ENCODE peak calls at places on chromosomes 13 and 19, in ten cellular contexts. X is CD8-positive, alpha-beta memory T cell; A is neural progenitor cell; G is cardiac muscle cell; I is BE2C; T is mucosa of descending colon; P is mammary epithelial cell; N is pancreas; E is fibroblast of lung; S is fibroblast of the aortic adventitia. Z is an unnamed sample.

GRCh38 chr13:46170687-46171086 is 11.3 kb downstream of the LCP1 start:
- DNase-seq in X (peak), A (no peak), G (peak), I (no peak), T (no peak), P (no peak), N (no peak), E (peak), S (no peak), Z (no peak)

GRCh38 chr19:53076984-53077383 is 26.2 kb downstream of the ZNF160 start:
- DNase-seq in X (no peak), A (peak), G (peak), I (peak), T (no peak), P (no peak), N (no peak), E (peak), S (peak), Z (peak)

GRCh38 chr19:49453757-49454248 is 778 bp downstream of the ALDH16A1 start:
- DNase-seq in X (peak), A (no peak), G (no peak), I (no peak), T (no peak), P (no peak), N (no peak), E (no peak), S (no peak), Z (no peak)

GRCh38 chr13:107713314-107713713 is 502.0 kb downstream of the LIG4 start:
- DNase-seq in X (no peak), A (no peak), G (no peak), I (no peak), T (no peak), P (no peak), N (no peak), E (no peak), S (peak), Z (no peak)

GRCh38 chr19:1131718-1132552 is 28.1 kb downstream of the GPX4 start:
- DNase-seq in X (peak), A (peak), G (peak), I (peak), T (peak), P (peak), N (peak), E (peak), S (peak), Z (peak)

GRCh38 chr19:4113398-4114088 is 10.4 kb downstream of the MAP2K2 start:
- DNase-seq in X (no peak), A (no peak), G (no peak), I (no peak), T (no peak), P (no peak), N (no peak), E (no peak), S (no peak), Z (no peak)

GRCh38 chr19:32349724-32350475 is 4.5 kb downstream of the ZNF507 start:
- DNase-seq in X (no peak), A (no peak), G (no peak), I (no peak), T (no peak), P (no peak), N (no peak), E (no peak), S (no peak), Z (no peak)

GRCh38 chr19:35021596-35021995 is 8.7 kb upstream of the SCN1B start:
- DNase-seq in X (no peak), A (no peak), G (no peak), I (no peak), T (no peak), P (no peak), N (no peak), E (no peak), S (no peak), Z (no peak)

GRCh38 chr19:9989504-9989903 is 20.8 kb downstream of the COL5A3 start:
- DNase-seq in X (no peak), A (no peak), G (no peak), I (no peak), T (no peak), P (no peak), N (no peak), E (no peak), S (no peak), Z (no peak)

GRCh38 chr13:50291611-50292010 is 276.4 kb downstream of the KCNRG start:
- DNase-seq in X (no peak), A (no peak), G (no peak), I (no peak), T (no peak), P (no peak), N (no peak), E (no peak), S (no peak), Z (no peak)

GRCh38 chr19:3041756-3042517 is 12.9 kb upstream of the TLE2 start:
- DNase-seq in X (no peak), A (peak), G (peak), I (no peak), T (no peak), P (no peak), N (no peak), E (no peak), S (no peak), Z (no peak)

GRCh38 chr13:25752957-25753540 is 298.8 kb downstream of the SHISA2 start:
- DNase-seq in X (no peak), A (no peak), G (no peak), I (no peak), T (peak), P (peak), N (no peak), E (peak), S (peak), Z (no peak)

GRCh38 chr19:49129238-49129583 is 9.9 kb downstream of the PPFIA3 start:
- DNase-seq in X (no peak), A (peak), G (peak), I (no peak), T (peak), P (no peak), N (peak), E (no peak), S (no peak), Z (no peak)

GRCh38 chr19:5038631-5039271 is 69.8 kb downstream of the KDM4B start:
- DNase-seq in X (no peak), A (peak), G (no peak), I (peak), T (no peak), P (no peak), N (no peak), E (peak), S (peak), Z (no peak)

GRCh38 chr13:91304740-91305139 is 42.7 kb upstream of the MIR17HG start:
- DNase-seq in X (no peak), A (no peak), G (no peak), I (no peak), T (no peak), P (no peak), N (no peak), E (peak), S (no peak), Z (no peak)

GRCh38 chr13:111564657-111565056 is 244.2 kb downstream of the TEX29 start:
- DNase-seq in X (no peak), A (no peak), G (no peak), I (no peak), T (no peak), P (no peak), N (no peak), E (no peak), S (no peak), Z (no peak)

GRCh38 chr13:102117175-102117830 is 284.5 kb downstream of the FGF14 start:
- DNase-seq in X (no peak), A (no peak), G (no peak), I (no peak), T (no peak), P (peak), N (no peak), E (peak), S (no peak), Z (peak)

GRCh38 chr19:38250821-38251563 is 5.2 kb downstream of the PPP1R14A start:
- DNase-seq in X (no peak), A (no peak), G (peak), I (no peak), T (peak), P (no peak), N (peak), E (peak), S (no peak), Z (no peak)

GRCh38 chr19:51417107-51417806 is at the start of gene SIGLEC10:
- DNase-seq in X (no peak), A (no peak), G (no peak), I (no peak), T (peak), P (no peak), N (no peak), E (no peak), S (peak), Z (no peak)

GRCh38 chr19:48741222-48741999 is 1.0 kb upstream of the RASIP1 start:
- DNase-seq in X (no peak), A (peak), G (peak), I (peak), T (peak), P (no peak), N (peak), E (no peak), S (no peak), Z (no peak)

GRCh38 chr19:29807178-29807577 is 4.6 kb upstream of the CCNE1 start:
- DNase-seq in X (no peak), A (no peak), G (no peak), I (no peak), T (no peak), P (no peak), N (no peak), E (no peak), S (no peak), Z (peak)

GRCh38 chr13:27960362-27961226 is 8.5 kb downstream of the CDX2 start:
- DNase-seq in X (no peak), A (peak), G (peak), I (no peak), T (peak), P (peak), N (peak), E (peak), S (no peak), Z (peak)

GRCh38 chr13:24097667-24098066 is 62.9 kb upstream of the SPATA13 start:
- DNase-seq in X (no peak), A (no peak), G (no peak), I (no peak), T (no peak), P (no peak), N (no peak), E (no peak), S (no peak), Z (no peak)

GRCh38 chr19:39531834-39532232 is 819 bp downstream of the EID2B start:
- DNase-seq in X (no peak), A (no peak), G (no peak), I (no peak), T (no peak), P (no peak), N (no peak), E (no peak), S (peak), Z (no peak)
- H3K4me3 ChIP-seq in X (peak), A (peak), G (peak), I (peak), T (no peak), P (peak), N (peak), E (peak), S (peak), Z (peak)

GRCh38 chr19:40928859-40929258 is 46.8 kb upstream of the CYP2A7 start:
- DNase-seq in X (no peak), A (no peak), G (no peak), I (no peak), T (no peak), P (no peak), N (no peak), E (no peak), S (peak), Z (no peak)

GRCh38 chr19:40932008-40932959 is 50.3 kb upstream of the CYP2A7 start:
- DNase-seq in X (no peak), A (no peak), G (no peak), I (no peak), T (no peak), P (no peak), N (no peak), E (no peak), S (no peak), Z (no peak)

GRCh38 chr19:40923934-40924391 is 41.9 kb upstream of the CYP2A7 start:
- DNase-seq in X (no peak), A (no peak), G (no peak), I (no peak), T (no peak), P (no peak), N (no peak), E (no peak), S (no peak), Z (no peak)

GRCh38 chr19:40933025-40933424 is 51.0 kb upstream of the CYP2A7 start:
- DNase-seq in X (no peak), A (peak), G (no peak), I (no peak), T (no peak), P (no peak), N (no peak), E (no peak), S (peak), Z (no peak)

GRCh38 chr19:40927567-40927966 is 45.5 kb upstream of the CYP2A7 start:
- DNase-seq in X (no peak), A (no peak), G (no peak), I (no peak), T (no peak), P (no peak), N (no peak), E (no peak), S (no peak), Z (no peak)
- H3K4me3 ChIP-seq in X (no peak), A (no peak), G (no peak), I (no peak), T (no peak), P (no peak), N (no peak), E (no peak), S (no peak), Z (no peak)

GRCh38 chr19:11198769-11199469 is 1.6 kb upstream of the KANK2 start:
- DNase-seq in X (no peak), A (no peak), G (no peak), I (no peak), T (no peak), P (no peak), N (no peak), E (no peak), S (no peak), Z (no peak)

GRCh38 chr19:11198175-11198534 is 810 bp upstream of the KANK2 start:
- DNase-seq in X (no peak), A (no peak), G (no peak), I (no peak), T (no peak), P (no peak), N (no peak), E (no peak), S (no peak), Z (no peak)

GRCh38 chr19:11195681-11196080 is 1.7 kb downstream of the KANK2 start:
- DNase-seq in X (no peak), A (no peak), G (no peak), I (no peak), T (no peak), P (no peak), N (no peak), E (no peak), S (no peak), Z (no peak)

GRCh38 chr19:11196406-11197287 is 698 bp downstream of the KANK2 start:
- DNase-seq in X (no peak), A (peak), G (peak), I (peak), T (peak), P (no peak), N (peak), E (peak), S (no peak), Z (no peak)

GRCh38 chr19:11197291-11198174 is at the start of gene KANK2:
- DNase-seq in X (peak), A (peak), G (peak), I (peak), T (peak), P (peak), N (peak), E (peak), S (peak), Z (peak)
- H3K4me3 ChIP-seq in X (peak), A (peak), G (peak), I (peak), T (peak), P (peak), N (peak), E (peak), S (peak), Z (peak)

GRCh38 chr19:18206018-18206417 is 2.2 kb upstream of the RAB3A start:
- DNase-seq in X (no peak), A (no peak), G (no peak), I (no peak), T (no peak), P (no peak), N (no peak), E (no peak), S (no peak), Z (no peak)
- H3K4me3 ChIP-seq in X (no peak), A (peak), G (peak), I (no peak), T (no peak), P (no peak), N (no peak), E (no peak), S (no peak), Z (no peak)

DNA sequence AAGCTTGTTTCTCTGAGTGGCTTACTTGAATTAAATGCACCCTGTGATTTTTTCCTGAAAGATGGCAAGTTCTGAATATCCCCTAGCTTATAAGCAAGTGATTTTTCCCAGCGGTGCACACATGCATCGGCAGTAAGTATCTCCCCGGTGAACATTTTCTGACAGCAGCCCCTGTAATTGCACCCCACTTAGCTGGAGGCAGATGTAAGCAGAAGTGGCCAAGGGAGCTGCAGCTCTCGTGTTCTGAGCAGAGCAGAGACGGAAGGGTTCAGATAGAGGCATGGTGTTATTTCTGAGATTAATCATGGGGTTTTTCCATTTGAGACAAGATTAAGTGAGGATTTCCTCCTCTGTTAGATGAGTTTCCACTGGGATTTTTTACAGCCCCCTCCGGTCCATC is 340.5 kb downstream of the SLC7A1 start:
- DNase-seq in X (no peak), A (no peak), G (peak), I (no peak), T (no peak), P (no peak), N (no peak), E (no peak), S (no peak), Z (no peak)
- H3K4me3 ChIP-seq in X (no peak), A (no peak), G (no peak), I (no peak), T (no peak), P (no peak), N (no peak), E (no peak), S (no peak), Z (no peak)

GRCh38 chr13:65264066-65264465 is 1966.1 kb downstream of the PCDH9 start:
- DNase-seq in X (no peak), A (no peak), G (no peak), I (no peak), T (no peak), P (peak), N (no peak), E (no peak), S (no peak), Z (no peak)

GRCh38 chr13:65265988-65266387 is 1964.1 kb downstream of the PCDH9 start:
- DNase-seq in X (no peak), A (no peak), G (no peak), I (no peak), T (no peak), P (no peak), N (no peak), E (no peak), S (no peak), Z (no peak)

GRCh38 chr13:65260938-65261880 is 1968.9 kb downstream of the PCDH9 start:
- DNase-seq in X (no peak), A (no peak), G (no peak), I (no peak), T (no peak), P (no peak), N (no peak), E (peak), S (peak), Z (no peak)
- H3K4me3 ChIP-seq in X (no peak), A (no peak), G (no peak), I (no peak), T (no peak), P (no peak), N (no peak), E (no peak), S (no peak), Z (no peak)

GRCh38 chr13:54758795-54759194 is 1730.2 kb downstream of the OLFM4 start:
- DNase-seq in X (no peak), A (no peak), G (no peak), I (no peak), T (no peak), P (no peak), N (no peak), E (no peak), S (no peak), Z (no peak)
- H3K4me3 ChIP-seq in X (no peak), A (no peak), G (no peak), I (no peak), T (no peak), P (no peak), N (no peak), E (no peak), S (no peak), Z (no peak)